ENCODE peak calls at places on chromosomes 3 and 15, in five cellular contexts. K is NCI-H69, X is gastrocnemius medialis, Z is RPMI8226, W is fibroblast of the aortic adventitia. D is an unnamed sample.

GRCh38 chr15:77656294-77656693 is 23.6 kb upstream of the LINGO1 start:
- DNase-seq in X (no peak), W (no peak), Z (peak), K (no peak), D (no peak)

GRCh38 chr3:188788621-188789081 is 383.1 kb upstream of the TPRG1 start:
- DNase-seq in W (peak), X (no peak), K (no peak), Z (no peak), D (no peak)

GRCh38 chr15:100862162-100862561 is 17.5 kb upstream of the ALDH1A3 start:
- DNase-seq in X (no peak), Z (no peak), K (no peak), W (no peak), D (no peak)

GRCh38 chr3:16240229-16241023 is 24.3 kb downstream of the DPH3 start:
- DNase-seq in Z (no peak), X (no peak), K (no peak), W (peak), D (no peak)

GRCh38 chr15:90956551-90957104 is 1.9 kb downstream of the RCCD1 start:
- DNase-seq in W (peak), Z (no peak), X (peak), K (no peak), D (peak)

GRCh38 chr3:145857956-145858355 is 303.0 kb downstream of the PLOD2 start:
- DNase-seq in K (peak), X (no peak), Z (no peak), W (no peak), D (no peak)

GRCh38 chr3:125143982-125144652 is 68.4 kb downstream of the SLC12A8 start:
- DNase-seq in X (no peak), W (peak), K (peak), Z (no peak), D (peak)

GRCh38 chr3:54756330-54756731 is 171.5 kb downstream of the LRTM1 start:
- DNase-seq in W (peak), Z (no peak), K (no peak), X (no peak), D (peak)

D was measured in left kidney.